ENCODE peak calls at places on chromosomes 7 and 10, in ten cellular contexts. P is uterus, L is HCT116, A is IMR-90, G is prostate gland, U is ovary, Y is heart left ventricle, R is right lobe of liver, I is sigmoid colon, Q is testis. D is an unnamed sample. For H3K27me3, the result is how much of the 10 kb centered on the place peaks cover.

GRCh38 chr7:131300572-131301466 is 26.9 kb upstream of the MKLN1 start:
- DNase-seq in L (no peak), R (no peak), P (no peak), G (no peak), A (no peak), U (no peak), Y (peak), I (no peak), Q (no peak), D (no peak)

GRCh38 chr7:37006764-37007163 is 282.5 kb upstream of the AOAH start:
- DNase-seq in A (no peak), P (no peak), I (no peak), Q (no peak), R (no peak), U (no peak), Y (no peak), L (no peak), G (no peak), D (no peak)

GRCh38 chr10:97019213-97019844 is 166.4 kb downstream of the SLIT1 start:
- DNase-seq in Y (no peak), L (no peak), U (no peak), A (no peak), I (no peak), Q (no peak), P (no peak), R (no peak), G (no peak), D (no peak)

GRCh38 chr10:34320265-34320664 is 494.8 kb downstream of the PARD3 start:
- DNase-seq in I (no peak), L (no peak), R (no peak), G (no peak), A (no peak), P (no peak), U (no peak), Y (no peak), Q (no peak), D (no peak)

GRCh38 chr10:42975558-42976352 is 101.1 kb upstream of the RET start:
- DNase-seq in L (peak), G (no peak), P (peak), R (peak), A (no peak), U (no peak), Q (no peak), I (peak), Y (peak), D (peak)

GRCh38 chr7:133294234-133294633 is 41.4 kb downstream of the EXOC4 start:
- DNase-seq in R (no peak), I (no peak), P (no peak), U (no peak), Q (no peak), L (no peak), G (no peak), A (no peak), Y (no peak), D (no peak)

GRCh38 chr10:13949844-13950542 is 363.2 kb downstream of the PRPF18 start:
- DNase-seq in Q (no peak), L (no peak), Y (no peak), A (peak), U (no peak), R (no peak), G (no peak), I (no peak), P (no peak), D (no peak)

GRCh38 chr10:48294431-48294830 is 12.0 kb upstream of the MAPK8 start:
- DNase-seq in A (no peak), R (no peak), P (no peak), U (no peak), Q (no peak), G (no peak), I (no peak), L (no peak), Y (no peak), D (no peak)

GRCh38 chr10:15461353-15462108 is 90.4 kb upstream of the FAM171A1 start:
- DNase-seq in R (no peak), I (no peak), L (peak), U (no peak), Y (no peak), P (peak), A (peak), G (no peak), Q (no peak), D (no peak)

GRCh38 chr7:7705316-7705715 is 13.1 kb downstream of the RPA3 start:
- DNase-seq in R (no peak), A (peak), Y (no peak), P (no peak), Q (no peak), U (no peak), L (no peak), I (no peak), G (no peak), D (no peak)

GRCh38 chr7:83301416-83301815 is 138.7 kb upstream of the PCLO start:
- DNase-seq in A (no peak), L (no peak), Q (no peak), Y (no peak), I (no peak), P (no peak), U (no peak), G (no peak), R (no peak), D (no peak)

GRCh38 chr7:28155019-28155660 is 25.5 kb downstream of the JAZF1 start:
- DNase-seq in G (no peak), U (no peak), A (no peak), Q (no peak), L (no peak), I (no peak), P (no peak), Y (no peak), R (no peak), D (no peak)

GRCh38 chr10:67779455-67780205 is 58.4 kb downstream of the DNAJC12 start:
- DNase-seq in P (peak), I (peak), Y (peak), G (peak), A (peak), Q (peak), U (peak), L (peak), R (peak), D (no peak)

GRCh38 chr7:81361769-81362168 is 408.1 kb downstream of the HGF start:
- DNase-seq in G (no peak), Y (no peak), Q (no peak), P (no peak), U (no peak), I (no peak), L (no peak), A (no peak), R (no peak), D (no peak)

GRCh38 chr10:31366703-31367102 is 47.7 kb downstream of the ZEB1 start:
- DNase-seq in Q (no peak), U (no peak), L (no peak), R (no peak), I (no peak), P (no peak), G (no peak), A (no peak), Y (no peak), D (no peak)

GRCh38 chr10:14707441-14707840 is 67.3 kb downstream of the FAM107B start:
- DNase-seq in R (no peak), G (no peak), Q (no peak), I (no peak), Y (no peak), A (no peak), L (no peak), U (no peak), P (no peak), D (no peak)

GRCh38 chr7:50739744-50740455 is 42.8 kb downstream of the GRB10 start:
- DNase-seq in G (no peak), Y (no peak), R (no peak), Q (no peak), U (no peak), I (no peak), A (no peak), L (no peak), P (no peak), D (peak)

GRCh38 chr7:28410628-28411578 is 1.4 kb upstream of the CREB5 start:
- DNase-seq in R (no peak), G (no peak), U (peak), I (peak), P (peak), A (peak), Y (peak), L (no peak), Q (peak), D (no peak)

GRCh38 chr7:42197391-42197790 is 39.6 kb downstream of the GLI3 start:
- DNase-seq in I (no peak), Q (no peak), R (no peak), A (peak), L (no peak), Y (no peak), G (no peak), P (no peak), U (peak), D (no peak)

GRCh38 chr7:87510430-87510875 is 35.0 kb upstream of the ABCB4 start:
- DNase-seq in A (no peak), Y (no peak), Q (no peak), G (no peak), L (no peak), I (no peak), U (no peak), P (no peak), R (no peak), D (no peak)

GRCh38 chr7:22173884-22174573 is 182.9 kb downstream of the RAPGEF5 start:
- DNase-seq in Y (no peak), A (no peak), Q (no peak), R (no peak), P (no peak), L (no peak), G (no peak), I (no peak), U (no peak), D (no peak)

GRCh38 chr7:67855322-67855721 is 858.7 kb downstream of the TYW1 start:
- DNase-seq in Q (no peak), L (no peak), U (no peak), P (no peak), G (no peak), R (no peak), Y (no peak), I (no peak), A (no peak), D (no peak)

GRCh38 chr7:114217026-114217425 is 197.6 kb upstream of the FOXP2 start:
- DNase-seq in L (peak), R (no peak), I (no peak), U (no peak), A (no peak), Y (no peak), P (no peak), Q (no peak), G (no peak), D (no peak)

GRCh38 chr10:31390804-31391203 is 71.8 kb downstream of the ZEB1 start:
- DNase-seq in R (no peak), I (no peak), A (no peak), Y (no peak), L (no peak), Q (no peak), U (no peak), P (no peak), G (no peak), D (no peak)

GRCh38 chr7:157017639-157018327 is 7.3 kb upstream of the MNX1 start:
- DNase-seq in G (no peak), A (no peak), P (no peak), R (no peak), U (no peak), I (no peak), Y (no peak), Q (no peak), L (no peak), D (no peak)

GRCh38 chr10:13732485-13732884 is 145.7 kb downstream of the PRPF18 start:
- DNase-seq in P (no peak), U (no peak), Y (no peak), I (no peak), G (no peak), R (no peak), Q (no peak), L (no peak), A (no peak), D (no peak)

GRCh38 chr7:115910541-115911164 is 119.9 kb downstream of the TFEC start:
- DNase-seq in A (peak), R (no peak), I (no peak), Y (no peak), P (no peak), L (peak), Q (no peak), U (no peak), G (no peak), D (no peak)

DNA sequence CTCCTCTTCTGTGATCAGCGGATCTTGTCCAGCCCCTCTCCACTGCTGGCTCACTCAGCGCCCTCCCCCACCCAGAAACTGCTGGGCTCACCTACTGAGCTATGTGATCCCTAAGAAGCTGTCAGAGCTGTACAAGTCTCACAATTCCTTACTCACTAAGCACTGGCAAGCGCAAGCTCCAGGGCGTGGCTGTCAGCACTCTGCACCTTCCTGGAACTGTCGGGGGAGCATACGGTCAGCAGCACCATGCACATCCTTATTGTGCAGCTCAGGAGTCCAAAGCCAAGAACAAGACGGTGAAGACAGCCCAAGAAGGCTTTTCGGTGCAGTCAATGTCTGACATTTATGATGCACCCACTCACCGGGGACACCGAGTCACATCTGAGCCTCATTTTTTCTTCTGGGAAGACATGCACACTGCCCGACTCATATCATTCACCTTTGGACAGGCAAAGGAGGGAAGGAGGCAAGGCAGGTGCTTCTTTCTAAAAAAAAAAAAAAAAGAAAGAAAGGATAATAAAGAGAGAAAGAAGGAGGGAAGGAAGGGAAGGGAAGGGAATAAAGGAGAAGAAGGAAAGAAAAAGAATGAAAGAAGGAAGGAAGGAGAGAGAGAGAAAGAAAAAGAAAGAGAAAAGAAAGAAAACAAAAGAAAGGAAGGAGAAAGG is 56.3 kb downstream of the ASB13 start:
- DNase-seq in Y (no peak), A (no peak), P (no peak), R (no peak), L (no peak), U (no peak), Q (no peak), I (no peak), G (peak), D (no peak)
- TF ChIP-seq POLR2A in Y (no peak), A (no peak), P (no peak), R (no peak), L (no peak), U (no peak), Q (no peak), I (no peak), G (peak), D (no peak)

GRCh38 chr10:59847888-59848287 is 58.5 kb downstream of the CCDC6 start:
- DNase-seq in A (no peak), R (no peak), Y (no peak), G (no peak), U (no peak), Q (no peak), P (no peak), L (no peak), I (no peak), D (no peak)
- H3K27ac ChIP-seq in A (no peak), R (no peak), Y (no peak), G (no peak), U (no peak), Q (no peak), P (no peak), L (no peak), I (no peak), D (no peak)

GRCh38 chr10:133143200-133143533 is 16.9 kb upstream of the KNDC1 start:
- DNase-seq in I (peak), Q (no peak), G (no peak), Y (peak), L (no peak), R (peak), U (no peak), A (no peak), P (peak), D (no peak)
- H3K27me3 ChIP-seq in I (half or more), Q (under half), G (under half), Y (half or more), L (under half), R (under half), U (under half), A (under half), P (under half), D (under half)

DNA sequence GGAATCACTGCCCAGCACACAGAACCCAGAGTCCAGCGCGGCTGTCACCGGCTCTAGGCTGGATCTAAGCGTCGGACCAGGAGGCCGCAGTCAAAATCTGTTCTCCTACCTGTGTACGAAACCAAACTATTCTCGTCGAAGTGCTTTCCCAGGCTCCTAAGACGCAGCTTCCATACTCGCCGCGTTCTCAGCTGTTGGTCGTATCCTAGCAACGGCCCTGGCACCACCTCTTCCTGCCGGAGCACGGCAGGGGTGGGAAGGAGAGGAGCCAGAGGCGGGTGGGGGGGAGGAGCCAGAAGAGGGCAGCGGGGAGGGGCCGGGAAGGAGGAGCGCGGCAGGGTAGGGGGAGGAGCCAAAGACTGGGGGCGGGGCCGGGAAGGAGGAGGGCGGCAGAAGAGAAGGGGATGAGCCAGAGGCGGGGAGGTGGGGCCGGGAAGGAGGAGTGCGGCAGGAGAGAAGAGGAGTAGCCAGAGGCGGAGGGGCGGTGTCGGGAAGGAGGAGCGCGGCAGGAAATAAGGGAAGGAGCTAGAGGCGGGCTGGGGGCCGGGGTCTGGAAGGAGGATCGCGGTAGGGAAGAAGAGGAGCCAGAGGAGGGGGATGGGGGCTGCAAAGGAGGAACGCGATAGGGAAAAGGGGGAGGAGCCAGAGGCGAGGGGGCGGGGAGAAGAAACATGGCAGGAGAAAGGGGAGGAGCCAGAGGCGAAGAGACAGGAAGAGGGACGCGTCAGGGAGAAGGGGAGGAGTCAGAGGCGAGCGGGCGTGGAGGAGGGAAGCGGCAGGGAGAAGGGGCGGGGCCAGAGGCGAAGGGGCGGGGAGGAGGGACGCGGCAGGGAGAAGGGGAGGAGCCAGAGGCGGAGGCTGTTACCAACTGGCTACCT is at the start of gene IQUB:
- DNase-seq in U (peak), G (peak), I (peak), Y (peak), Q (peak), P (peak), L (peak), A (peak), R (peak), D (peak)
- TF ChIP-seq POLR2A in U (peak), G (peak), I (peak), Y (no peak), Q (no peak), P (peak), L (no peak), A (peak), R (no peak), D (no peak)

GRCh38 chr7:16318989-16319915 is 102.1 kb downstream of the CRPPA start:
- DNase-seq in Q (no peak), I (no peak), P (no peak), U (no peak), R (no peak), Y (no peak), A (peak), L (peak), G (no peak), D (no peak)
- H3K27ac ChIP-seq in Q (no peak), I (no peak), P (no peak), U (no peak), R (no peak), Y (no peak), A (no peak), L (peak), G (no peak), D (no peak)

GRCh38 chr7:25395976-25396375 is 167.7 kb upstream of the NPVF start:
- DNase-seq in L (no peak), A (no peak), Y (no peak), U (no peak), I (no peak), Q (no peak), R (no peak), P (no peak), G (no peak), D (no peak)
- H3K27me3 ChIP-seq in L (under half), A (under half), Y (under half), U (under half), I (under half), Q (under half), R (under half), P (under half), G (under half), D (under half)

GRCh38 chr10:119669975-119670640 is 18.9 kb downstream of the BAG3 start:
- DNase-seq in L (no peak), Q (no peak), U (no peak), Y (no peak), G (no peak), P (no peak), A (no peak), R (no peak), I (no peak), D (no peak)
- TF ChIP-seq POLR2A in L (no peak), Q (no peak), U (no peak), Y (no peak), G (no peak), P (no peak), A (no peak), R (no peak), I (no peak), D (no peak)

GRCh38 chr7:128993419-128993818 is 55.7 kb downstream of the IRF5 start:
- DNase-seq in I (no peak), Q (no peak), Y (no peak), A (no peak), P (no peak), R (no peak), G (no peak), U (no peak), L (no peak), D (no peak)
- H3K27ac ChIP-seq in I (no peak), Q (no peak), Y (no peak), A (no peak), P (no peak), R (no peak), G (no peak), U (no peak), L (no peak), D (no peak)

DNA sequence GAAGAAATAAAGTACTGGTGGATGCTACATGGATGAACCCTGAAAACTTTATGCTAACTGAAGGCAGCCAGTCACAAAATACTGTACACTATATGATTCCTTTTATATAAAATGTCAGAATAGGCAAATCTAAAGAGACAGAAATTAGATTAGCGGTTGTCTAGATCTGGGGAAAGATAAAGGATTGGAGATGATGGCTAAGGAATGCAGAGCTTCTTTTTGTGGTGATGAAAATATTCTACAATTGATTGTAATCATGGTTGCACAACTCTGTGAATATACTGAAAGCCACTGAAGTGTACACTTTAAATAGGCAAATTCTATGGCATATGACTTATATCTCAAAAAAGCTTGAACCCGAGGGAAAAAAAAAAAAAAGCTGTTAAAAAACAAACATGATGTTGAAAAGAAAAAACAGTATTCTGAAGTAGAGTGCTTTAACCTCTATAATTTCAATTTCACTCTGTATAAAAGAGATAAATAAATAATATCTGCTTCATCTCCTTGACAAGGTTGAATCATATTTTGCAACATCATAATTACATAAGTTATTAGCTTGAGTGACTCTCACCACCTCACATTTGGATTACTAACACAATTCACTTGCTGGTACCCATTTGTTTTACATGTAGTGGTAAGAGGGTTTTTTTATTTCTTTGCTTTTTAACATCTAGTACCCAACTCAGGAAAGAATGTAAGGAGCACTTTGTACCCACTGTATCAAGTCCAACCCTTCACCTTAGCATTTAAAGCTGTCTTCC is 2.8 kb upstream of the GNAI1 start:
- DNase-seq in G (no peak), U (no peak), P (no peak), L (no peak), Q (no peak), A (no peak), Y (no peak), R (no peak), I (no peak), D (no peak)
- H3K27me3 ChIP-seq in G (under half), U (under half), P (under half), L (under half), Q (under half), A (under half), Y (under half), R (under half), I (under half), D (under half)

D was measured in spleen.